ENCODE peak calls at places on chromosomes 11 and 22, in seven cellular contexts. X is NCI-H1105, I is ELF-1, K is AG04449, A is WTC11, F is T-helper 1 cell, Z is heart left ventricle. R is an unnamed sample.

GRCh38 chr11:46675288-46675851 is 25.0 kb downstream of the ARHGAP1 start:
- DNase-seq in X (no peak), I (peak), K (no peak), A (no peak), F (no peak), Z (peak), R (no peak)

GRCh38 chr11:31815743-31816466 is 4.8 kb upstream of the PAX6 start:
- DNase-seq in X (no peak), I (peak), K (no peak), A (no peak), F (no peak), Z (no peak), R (no peak)

GRCh38 chr11:4195909-4196308 is 101.3 kb downstream of the RRM1 start:
- DNase-seq in X (no peak), I (no peak), K (no peak), A (no peak), F (no peak), Z (no peak), R (no peak)

GRCh38 chr22:26592368-26593015 is 2.6 kb upstream of the TPST2 start:
- DNase-seq in X (no peak), I (no peak), K (no peak), A (no peak), F (peak), Z (no peak), R (no peak)

GRCh38 chr11:40281055-40281580 is 1178.3 kb downstream of the LRRC4C start:
- DNase-seq in X (no peak), I (no peak), K (no peak), A (no peak), F (no peak), Z (no peak), R (peak)

GRCh38 chr22:30038219-30038618 is 42.0 kb upstream of the HORMAD2 start:
- DNase-seq in X (no peak), I (peak), K (no peak), A (no peak), F (no peak), Z (peak), R (no peak)

GRCh38 chr11:96486890-96487633 is 97.2 kb downstream of the JRKL start:
- DNase-seq in X (peak), I (peak), K (no peak), A (no peak), F (no peak), Z (no peak), R (peak)

GRCh38 chr11:44219830-44220778 is 89.8 kb downstream of the ALX4 start:
- DNase-seq in X (no peak), I (peak), K (no peak), A (no peak), F (no peak), Z (no peak), R (no peak)

GRCh38 chr11:75342231-75342918 is 9.1 kb downstream of the ARRB1 start:
- DNase-seq in X (no peak), I (peak), K (no peak), A (no peak), F (no peak), Z (no peak), R (no peak)